ENCODE peak calls at places on chromosome 10, in seven cellular contexts. W is CD8-positive, alpha-beta T cell; I is endothelial cell; Y is fibroblast of the aortic adventitia; U is fibroblast of lung; K is H7; V is T-helper 2 cell. B is an unnamed sample.
A peak's percentile ranks its signal among the peaks of the same experiment; 100 is the strongest.

GRCh38 chr10:130141460-130141859 is 5.3 kb downstream of the GLRX3 start:
- DNase-seq in W (no peak), I (no peak), Y (peak; percentile 36), U (peak; percentile 21), K (no peak), V (no peak), B (no peak)

GRCh38 chr10:78913219-78914059 is 155.3 kb upstream of the ZMIZ1 start:
- DNase-seq in W (no peak), I (no peak), Y (no peak), U (no peak), K (peak; percentile 90), V (no peak), B (no peak)

GRCh38 chr10:102186128-102186527 is 33.9 kb downstream of the NOLC1 start:
- DNase-seq in W (no peak), I (no peak), Y (no peak), U (peak; percentile 70), K (no peak), V (no peak), B (no peak)

GRCh38 chr10:25405871-25406270 is 231.1 kb downstream of the GPR158 start:
- DNase-seq in W (no peak), I (no peak), Y (no peak), U (no peak), K (no peak), V (no peak), B (no peak)

GRCh38 chr10:109914966-109915365 is 8.3 kb downstream of the XPNPEP1 start:
- DNase-seq in W (peak; percentile 56), I (no peak), Y (peak; percentile 90), U (peak; percentile 88), K (no peak), V (peak; percentile 57), B (peak; percentile 32)

GRCh38 chr10:75779276-75779675 is 347.9 kb downstream of the LRMDA start:
- DNase-seq in W (no peak), I (no peak), Y (peak; percentile 17), U (no peak), K (no peak), V (no peak), B (no peak)

GRCh38 chr10:110502072-110502845 is 4.6 kb downstream of the DUSP5 start:
- DNase-seq in W (no peak), I (no peak), Y (no peak), U (no peak), K (no peak), V (no peak), B (no peak)

GRCh38 chr10:36688717-36689116 is 436.7 kb upstream of the ANKRD30A start:
- DNase-seq in W (no peak), I (no peak), Y (no peak), U (no peak), K (peak; percentile 37), V (no peak), B (no peak)

GRCh38 chr10:30819306-30820190 is 190.0 kb upstream of the LYZL2 start:
- DNase-seq in W (no peak), I (no peak), Y (peak; percentile 91), U (peak; percentile 81), K (no peak), V (no peak), B (no peak)

GRCh38 chr10:11035318-11035920 is 17.7 kb downstream of the CELF2 start:
- DNase-seq in W (no peak), I (peak; percentile 45), Y (peak; percentile 83), U (peak; percentile 77), K (peak; percentile 30), V (no peak), B (no peak)

GRCh38 chr10:132634947-132635271 is 97.3 kb downstream of the INPP5A start:
- DNase-seq in W (no peak), I (no peak), Y (no peak), U (no peak), K (no peak), V (no peak), B (no peak)

GRCh38 chr10:129481641-129482040 is 14.6 kb downstream of the MGMT start:
- DNase-seq in W (no peak), I (no peak), Y (no peak), U (no peak), K (no peak), V (no peak), B (no peak)

GRCh38 chr10:89224697-89225443 is 17.8 kb upstream of the CH25H start:
- DNase-seq in W (no peak), I (peak; percentile 64), Y (peak; percentile 22), U (no peak), K (no peak), V (no peak), B (no peak)

GRCh38 chr10:103659674-103660363 is 166.3 kb downstream of the NEURL1 start:
- DNase-seq in W (peak; percentile 72), I (no peak), Y (peak; percentile 90), U (peak; percentile 92), K (peak; percentile 85), V (peak; percentile 43), B (no peak)

GRCh38 chr10:48820231-48820630 is 119.4 kb downstream of the LRRC18 start:
- DNase-seq in W (no peak), I (no peak), Y (no peak), U (no peak), K (no peak), V (no peak), B (no peak)

GRCh38 chr10:47065903-47066302 is 154.7 kb downstream of the PTPN20 start:
- DNase-seq in W (no peak), I (no peak), Y (no peak), U (no peak), K (no peak), V (no peak), B (no peak)

GRCh38 chr10:98407017-98407743 is 7.8 kb downstream of the PYROXD2 start:
- DNase-seq in W (no peak), I (no peak), Y (no peak), U (no peak), K (no peak), V (no peak), B (no peak)

GRCh38 chr10:102504179-102504975 is 605 bp downstream of the SUFU start:
- DNase-seq in W (peak; percentile 51), I (peak; percentile 33), Y (no peak), U (peak; percentile 32), K (peak; percentile 81), V (peak; percentile 7), B (peak; percentile 44)

GRCh38 chr10:75400769-75401568 is 595 bp downstream of the ZNF503 start:
- DNase-seq in W (no peak), I (peak; percentile 71), Y (peak; percentile 43), U (peak; percentile 75), K (peak; percentile 78), V (no peak), B (no peak)

GRCh38 chr10:73840056-73840402 is 28.6 kb upstream of the NDST2 start:
- DNase-seq in W (no peak), I (no peak), Y (no peak), U (no peak), K (no peak), V (no peak), B (no peak)

GRCh38 chr10:34098817-34099567 is 716.1 kb downstream of the PARD3 start:
- DNase-seq in W (no peak), I (no peak), Y (no peak), U (peak; percentile 52), K (no peak), V (no peak), B (no peak)

GRCh38 chr10:11024596-11024995 is 6.9 kb downstream of the CELF2 start:
- DNase-seq in W (no peak), I (no peak), Y (peak; percentile 69), U (no peak), K (no peak), V (no peak), B (no peak)

GRCh38 chr10:18822156-18822555 is 162.9 kb downstream of the ARL5B start:
- DNase-seq in W (no peak), I (peak; percentile 51), Y (peak; percentile 40), U (peak; percentile 54), K (no peak), V (no peak), B (no peak)

GRCh38 chr10:20659225-20659624 is 237.9 kb downstream of the NEBL start:
- DNase-seq in W (no peak), I (no peak), Y (no peak), U (no peak), K (no peak), V (no peak), B (no peak)

GRCh38 chr10:101778781-101779543 is 3.0 kb upstream of the FGF8 start:
- DNase-seq in W (peak; percentile 52), I (peak; percentile 62), Y (peak; percentile 15), U (peak; percentile 33), K (peak; percentile 93), V (no peak), B (no peak)

GRCh38 chr10:133133471-133134231 is 26.4 kb upstream of the KNDC1 start:
- DNase-seq in W (peak; percentile 44), I (no peak), Y (no peak), U (no peak), K (peak; percentile 60), V (no peak), B (no peak)

GRCh38 chr10:34786464-34786863 is 28.6 kb downstream of the PARD3 start:
- DNase-seq in W (no peak), I (no peak), Y (no peak), U (no peak), K (no peak), V (no peak), B (no peak)

GRCh38 chr10:78672898-78673297 is 395.9 kb upstream of the ZMIZ1 start:
- DNase-seq in W (no peak), I (no peak), Y (peak; percentile 38), U (peak; percentile 37), K (no peak), V (no peak), B (no peak)

GRCh38 chr10:68231916-68232315 is at the start of gene ATOH7:
- DNase-seq in W (no peak), I (no peak), Y (peak; percentile 25), U (no peak), K (peak; percentile 56), V (no peak), B (no peak)

GRCh38 chr10:62374862-62375710 is 917 bp downstream of the ZNF365 start:
- DNase-seq in W (no peak), I (no peak), Y (peak; percentile 45), U (no peak), K (no peak), V (no peak), B (no peak)

GRCh38 chr10:61356342-61356741 is 96.8 kb downstream of the TMEM26 start:
- DNase-seq in W (no peak), I (no peak), Y (no peak), U (no peak), K (no peak), V (no peak), B (no peak)

GRCh38 chr10:110883924-110884323 is 12.2 kb downstream of the PDCD4 start:
- DNase-seq in W (no peak), I (no peak), Y (no peak), U (no peak), K (no peak), V (no peak), B (no peak)

GRCh38 chr10:97708976-97709745 is 4.4 kb upstream of the MARVELD1 start:
- DNase-seq in W (no peak), I (peak; percentile 61), Y (peak; percentile 95), U (peak; percentile 85), K (peak; percentile 82), V (no peak), B (peak; percentile 23)

GRCh38 chr10:110081914-110082313 is 74.1 kb downstream of the ADD3 start:
- DNase-seq in W (no peak), I (peak; percentile 57), Y (peak; percentile 89), U (no peak), K (no peak), V (no peak), B (no peak)

GRCh38 chr10:80579370-80579769 is 41.7 kb downstream of the SH2D4B start:
- DNase-seq in W (no peak), I (no peak), Y (no peak), U (no peak), K (no peak), V (no peak), B (no peak)

GRCh38 chr10:59649606-59650346 is 59.9 kb downstream of the SLC16A9 start:
- DNase-seq in W (no peak), I (no peak), Y (no peak), U (no peak), K (no peak), V (no peak), B (no peak)

GRCh38 chr10:108051218-108051617 is 886.7 kb upstream of the SORCS1 start:
- DNase-seq in W (no peak), I (no peak), Y (no peak), U (no peak), K (no peak), V (no peak), B (no peak)

GRCh38 chr10:22997102-22997501 is 69.2 kb downstream of the ARMC3 start:
- DNase-seq in W (no peak), I (peak; percentile 17), Y (peak; percentile 60), U (peak; percentile 62), K (peak; percentile 60), V (no peak), B (no peak)

B was measured in T-helper 1 cell.